ENCODE peak calls at places on chromosomes 11 and 22, in seven cellular contexts. One of them, this sample, is unnamed. For H3K27me3, the result is how much of the 10 kb centered on the place peaks cover.

GRCh38 chr22:19495562-19496323 is 16.0 kb downstream of the CDC45 start:
- DNase-seq in CD8-positive, alpha-beta T cell: no peak
- DNase-seq in CD4-positive, alpha-beta T cell: no peak
- DNase-seq in RWPE2: no peak
- DNase-seq in keratinocyte: no peak
- DNase-seq in heart right ventricle: no peak
- DNase-seq in colonic mucosa: no peak
- DNase-seq in this sample: no peak

GRCh38 chr11:20966489-20966888 is 297.1 kb downstream of the NELL1 start:
- DNase-seq in CD8-positive, alpha-beta T cell: no peak
- DNase-seq in CD4-positive, alpha-beta T cell: no peak
- DNase-seq in RWPE2: no peak
- DNase-seq in keratinocyte: no peak
- DNase-seq in heart right ventricle: no peak
- DNase-seq in colonic mucosa: no peak
- DNase-seq in this sample: no peak

GRCh38 chr11:119584193-119585037 is 144.6 kb downstream of the NECTIN1 start:
- DNase-seq in CD8-positive, alpha-beta T cell: no peak
- DNase-seq in CD4-positive, alpha-beta T cell: no peak
- DNase-seq in RWPE2: no peak
- DNase-seq in keratinocyte: no peak
- DNase-seq in heart right ventricle: no peak
- DNase-seq in colonic mucosa: peak
- DNase-seq in this sample: peak

GRCh38 chr11:82012276-82012675 is 721.4 kb downstream of the FAM181B start:
- DNase-seq in CD8-positive, alpha-beta T cell: no peak
- DNase-seq in CD4-positive, alpha-beta T cell: no peak
- DNase-seq in RWPE2: no peak
- DNase-seq in keratinocyte: no peak
- DNase-seq in heart right ventricle: no peak
- DNase-seq in colonic mucosa: no peak
- DNase-seq in this sample: peak

GRCh38 chr11:88293931-88294330 is 43.6 kb downstream of the CTSC start:
- DNase-seq in CD8-positive, alpha-beta T cell: no peak
- DNase-seq in CD4-positive, alpha-beta T cell: no peak
- DNase-seq in RWPE2: no peak
- DNase-seq in keratinocyte: no peak
- DNase-seq in heart right ventricle: no peak
- DNase-seq in colonic mucosa: no peak
- DNase-seq in this sample: no peak

GRCh38 chr22:33579448-33580093 is 340.7 kb downstream of the LARGE1 start:
- DNase-seq in CD8-positive, alpha-beta T cell: no peak
- DNase-seq in CD4-positive, alpha-beta T cell: no peak
- DNase-seq in RWPE2: no peak
- DNase-seq in keratinocyte: no peak
- DNase-seq in heart right ventricle: peak
- DNase-seq in colonic mucosa: peak
- DNase-seq in this sample: no peak

GRCh38 chr11:62816567-62816966 is 11.3 kb upstream of the NXF1 start:
- DNase-seq in CD8-positive, alpha-beta T cell: no peak
- DNase-seq in CD4-positive, alpha-beta T cell: no peak
- DNase-seq in RWPE2: no peak
- DNase-seq in keratinocyte: no peak
- DNase-seq in heart right ventricle: no peak
- DNase-seq in colonic mucosa: no peak
- DNase-seq in this sample: no peak

GRCh38 chr11:121895919-121896318 is 220.1 kb downstream of the BLID start:
- DNase-seq in CD8-positive, alpha-beta T cell: no peak
- DNase-seq in CD4-positive, alpha-beta T cell: no peak
- DNase-seq in RWPE2: no peak
- DNase-seq in keratinocyte: no peak
- DNase-seq in heart right ventricle: no peak
- DNase-seq in colonic mucosa: no peak
- DNase-seq in this sample: no peak

GRCh38 chr11:1541474-1542204 is 30.4 kb downstream of the DUSP8 start:
- DNase-seq in CD8-positive, alpha-beta T cell: no peak
- DNase-seq in CD4-positive, alpha-beta T cell: no peak
- DNase-seq in RWPE2: no peak
- DNase-seq in keratinocyte: no peak
- DNase-seq in heart right ventricle: no peak
- DNase-seq in colonic mucosa: no peak
- DNase-seq in this sample: no peak

GRCh38 chr11:130315354-130315970 is 745 bp upstream of the ZBTB44 start:
- DNase-seq in CD8-positive, alpha-beta T cell: peak
- DNase-seq in CD4-positive, alpha-beta T cell: peak
- DNase-seq in RWPE2: no peak
- DNase-seq in keratinocyte: no peak
- DNase-seq in heart right ventricle: peak
- DNase-seq in colonic mucosa: peak
- DNase-seq in this sample: no peak

GRCh38 chr11:93648168-93648567 is 13.3 kb upstream of the CEP295 start:
- DNase-seq in CD8-positive, alpha-beta T cell: no peak
- DNase-seq in CD4-positive, alpha-beta T cell: no peak
- DNase-seq in RWPE2: no peak
- DNase-seq in keratinocyte: no peak
- DNase-seq in heart right ventricle: no peak
- DNase-seq in colonic mucosa: no peak
- DNase-seq in this sample: no peak

GRCh38 chr11:66126808-66127555 is 56.9 kb downstream of the PACS1 start:
- DNase-seq in CD8-positive, alpha-beta T cell: peak
- DNase-seq in CD4-positive, alpha-beta T cell: peak
- DNase-seq in RWPE2: no peak
- DNase-seq in keratinocyte: peak
- DNase-seq in heart right ventricle: peak
- DNase-seq in colonic mucosa: peak
- DNase-seq in this sample: peak

GRCh38 chr11:7545611-7546010 is 31.8 kb downstream of the PPFIBP2 start:
- DNase-seq in CD8-positive, alpha-beta T cell: no peak
- DNase-seq in CD4-positive, alpha-beta T cell: no peak
- DNase-seq in RWPE2: no peak
- DNase-seq in keratinocyte: no peak
- DNase-seq in heart right ventricle: no peak
- DNase-seq in colonic mucosa: no peak
- DNase-seq in this sample: no peak

GRCh38 chr22:50201191-50202129 is 649 bp downstream of the SELENOO start:
- DNase-seq in CD8-positive, alpha-beta T cell: no peak
- DNase-seq in CD4-positive, alpha-beta T cell: no peak
- DNase-seq in RWPE2: no peak
- DNase-seq in keratinocyte: no peak
- DNase-seq in heart right ventricle: no peak
- DNase-seq in colonic mucosa: peak
- DNase-seq in this sample: no peak

GRCh38 chr11:45313211-45313865 is 27.2 kb upstream of the SYT13 start:
- DNase-seq in CD8-positive, alpha-beta T cell: no peak
- DNase-seq in CD4-positive, alpha-beta T cell: no peak
- DNase-seq in RWPE2: no peak
- DNase-seq in keratinocyte: no peak
- DNase-seq in heart right ventricle: no peak
- DNase-seq in colonic mucosa: no peak
- DNase-seq in this sample: no peak

GRCh38 chr11:112889446-112889845 is 71.8 kb upstream of the NCAM1 start:
- DNase-seq in CD8-positive, alpha-beta T cell: no peak
- DNase-seq in CD4-positive, alpha-beta T cell: no peak
- DNase-seq in RWPE2: no peak
- DNase-seq in keratinocyte: no peak
- DNase-seq in heart right ventricle: no peak
- DNase-seq in colonic mucosa: no peak
- DNase-seq in this sample: no peak

DNA sequence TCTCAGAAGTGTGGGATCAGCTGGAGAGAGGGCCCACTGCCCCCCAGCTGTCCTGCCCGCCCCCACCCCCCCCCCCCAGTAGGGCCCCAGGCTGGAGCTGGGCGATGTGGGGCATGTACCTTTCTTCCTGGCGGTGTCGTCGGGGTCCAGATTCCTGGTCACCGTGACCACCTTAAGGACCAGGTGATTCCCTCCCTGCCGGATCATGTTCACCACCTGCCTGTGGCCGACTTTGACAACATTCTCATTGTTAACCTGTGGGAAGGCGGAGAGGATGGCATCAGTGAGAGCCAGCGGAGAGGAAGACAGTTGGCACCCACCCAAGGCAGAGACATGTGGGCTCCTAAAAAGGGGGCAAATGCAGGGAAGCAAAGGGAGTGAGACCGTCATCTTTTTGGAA is 104.3 kb downstream of the CTTN start:
- DNase-seq in CD8-positive, alpha-beta T cell: no peak
- DNase-seq in CD4-positive, alpha-beta T cell: no peak
- DNase-seq in RWPE2: peak
- DNase-seq in keratinocyte: no peak
- DNase-seq in heart right ventricle: no peak
- DNase-seq in colonic mucosa: no peak
- DNase-seq in this sample: no peak
- H3K27me3 ChIP-seq in CD8-positive, alpha-beta T cell: under half
- H3K27me3 ChIP-seq in CD4-positive, alpha-beta T cell: under half
- H3K27me3 ChIP-seq in RWPE2: under half
- H3K27me3 ChIP-seq in keratinocyte: under half
- H3K27me3 ChIP-seq in heart right ventricle: under half
- H3K27me3 ChIP-seq in colonic mucosa: under half
- H3K27me3 ChIP-seq in this sample: under half

GRCh38 chr11:126768702-126769101 is 231.9 kb downstream of the KIRREL3 start:
- DNase-seq in CD8-positive, alpha-beta T cell: no peak
- DNase-seq in CD4-positive, alpha-beta T cell: no peak
- DNase-seq in RWPE2: no peak
- DNase-seq in keratinocyte: no peak
- DNase-seq in heart right ventricle: no peak
- DNase-seq in colonic mucosa: no peak
- DNase-seq in this sample: no peak

GRCh38 chr11:126765196-126765595 is 235.4 kb downstream of the KIRREL3 start:
- DNase-seq in CD8-positive, alpha-beta T cell: no peak
- DNase-seq in CD4-positive, alpha-beta T cell: no peak
- DNase-seq in RWPE2: no peak
- DNase-seq in keratinocyte: no peak
- DNase-seq in heart right ventricle: no peak
- DNase-seq in colonic mucosa: no peak
- DNase-seq in this sample: no peak

GRCh38 chr11:126766425-126766824 is 234.1 kb downstream of the KIRREL3 start:
- DNase-seq in CD8-positive, alpha-beta T cell: no peak
- DNase-seq in CD4-positive, alpha-beta T cell: no peak
- DNase-seq in RWPE2: no peak
- DNase-seq in keratinocyte: no peak
- DNase-seq in heart right ventricle: no peak
- DNase-seq in colonic mucosa: peak
- DNase-seq in this sample: no peak

DNA sequence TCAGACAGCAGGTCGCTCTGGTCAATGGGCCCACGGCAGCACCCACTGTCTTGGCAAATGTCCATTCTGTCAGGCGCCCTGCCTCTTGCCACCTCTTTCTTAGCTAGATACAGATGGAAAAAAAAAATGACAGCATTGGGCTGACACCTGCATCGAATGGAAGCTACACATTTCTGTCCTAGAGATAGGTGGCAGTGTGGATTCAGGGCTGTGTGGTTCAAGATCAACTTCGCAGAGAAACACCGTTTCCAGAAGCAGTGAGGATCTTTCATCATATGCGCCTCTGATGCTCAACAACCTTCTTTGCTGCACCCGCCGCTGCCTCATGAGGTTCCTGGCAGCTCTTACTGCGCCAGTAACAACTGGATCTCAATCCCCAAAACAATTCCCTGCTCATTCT is 236.3 kb downstream of the KIRREL3 start:
- DNase-seq in CD8-positive, alpha-beta T cell: no peak
- DNase-seq in CD4-positive, alpha-beta T cell: no peak
- DNase-seq in RWPE2: no peak
- DNase-seq in keratinocyte: no peak
- DNase-seq in heart right ventricle: no peak
- DNase-seq in colonic mucosa: no peak
- DNase-seq in this sample: no peak
- TF ChIP-seq CTCF in CD8-positive, alpha-beta T cell: no peak
- TF ChIP-seq CTCF in CD4-positive, alpha-beta T cell: no peak
- TF ChIP-seq CTCF in RWPE2: no peak
- TF ChIP-seq CTCF in keratinocyte: peak
- TF ChIP-seq CTCF in heart right ventricle: no peak
- TF ChIP-seq CTCF in colonic mucosa: no peak
- TF ChIP-seq CTCF in this sample: peak

GRCh38 chr11:9002920-9003572 is 755 bp downstream of the NRIP3 start:
- DNase-seq in CD8-positive, alpha-beta T cell: no peak
- DNase-seq in CD4-positive, alpha-beta T cell: no peak
- DNase-seq in RWPE2: no peak
- DNase-seq in keratinocyte: no peak
- DNase-seq in heart right ventricle: no peak
- DNase-seq in colonic mucosa: no peak
- DNase-seq in this sample: no peak

GRCh38 chr11:9005087-9005486 is 1.3 kb upstream of the NRIP3 start:
- DNase-seq in CD8-positive, alpha-beta T cell: no peak
- DNase-seq in CD4-positive, alpha-beta T cell: no peak
- DNase-seq in RWPE2: no peak
- DNase-seq in keratinocyte: no peak
- DNase-seq in heart right ventricle: no peak
- DNase-seq in colonic mucosa: no peak
- DNase-seq in this sample: no peak

GRCh38 chr11:9001736-9002135 is 2.1 kb downstream of the NRIP3 start:
- DNase-seq in CD8-positive, alpha-beta T cell: no peak
- DNase-seq in CD4-positive, alpha-beta T cell: no peak
- DNase-seq in RWPE2: no peak
- DNase-seq in keratinocyte: peak
- DNase-seq in heart right ventricle: no peak
- DNase-seq in colonic mucosa: no peak
- DNase-seq in this sample: peak

GRCh38 chr11:9003573-9004309 is at the start of gene NRIP3:
- DNase-seq in CD8-positive, alpha-beta T cell: peak
- DNase-seq in CD4-positive, alpha-beta T cell: peak
- DNase-seq in RWPE2: no peak
- DNase-seq in keratinocyte: no peak
- DNase-seq in heart right ventricle: peak
- DNase-seq in colonic mucosa: peak
- DNase-seq in this sample: no peak

GRCh38 chr11:9004310-9004945 is 627 bp upstream of the NRIP3 start:
- DNase-seq in CD8-positive, alpha-beta T cell: no peak
- DNase-seq in CD4-positive, alpha-beta T cell: no peak
- DNase-seq in RWPE2: no peak
- DNase-seq in keratinocyte: no peak
- DNase-seq in heart right ventricle: no peak
- DNase-seq in colonic mucosa: no peak
- DNase-seq in this sample: no peak
- H3K27me3 ChIP-seq in CD8-positive, alpha-beta T cell: under half
- H3K27me3 ChIP-seq in CD4-positive, alpha-beta T cell: under half
- H3K27me3 ChIP-seq in RWPE2: under half
- H3K27me3 ChIP-seq in keratinocyte: half or more
- H3K27me3 ChIP-seq in heart right ventricle: under half
- H3K27me3 ChIP-seq in colonic mucosa: under half
- H3K27me3 ChIP-seq in this sample: under half

GRCh38 chr22:16933924-16934282 is 74.1 kb downstream of the GAB4 start:
- DNase-seq in CD8-positive, alpha-beta T cell: no peak
- DNase-seq in CD4-positive, alpha-beta T cell: no peak
- DNase-seq in RWPE2: no peak
- DNase-seq in keratinocyte: no peak
- DNase-seq in heart right ventricle: no peak
- DNase-seq in colonic mucosa: no peak
- DNase-seq in this sample: no peak

GRCh38 chr22:16933274-16933923 is 74.6 kb downstream of the GAB4 start:
- DNase-seq in CD8-positive, alpha-beta T cell: no peak
- DNase-seq in CD4-positive, alpha-beta T cell: no peak
- DNase-seq in RWPE2: no peak
- DNase-seq in keratinocyte: no peak
- DNase-seq in heart right ventricle: no peak
- DNase-seq in colonic mucosa: no peak
- DNase-seq in this sample: no peak

GRCh38 chr22:16935209-16935608 is 72.8 kb downstream of the GAB4 start:
- DNase-seq in CD8-positive, alpha-beta T cell: no peak
- DNase-seq in CD4-positive, alpha-beta T cell: no peak
- DNase-seq in RWPE2: no peak
- DNase-seq in keratinocyte: no peak
- DNase-seq in heart right ventricle: no peak
- DNase-seq in colonic mucosa: no peak
- DNase-seq in this sample: no peak

GRCh38 chr22:16936625-16937024 is 71.4 kb downstream of the GAB4 start:
- DNase-seq in CD8-positive, alpha-beta T cell: no peak
- DNase-seq in CD4-positive, alpha-beta T cell: no peak
- DNase-seq in RWPE2: no peak
- DNase-seq in keratinocyte: no peak
- DNase-seq in heart right ventricle: no peak
- DNase-seq in colonic mucosa: no peak
- DNase-seq in this sample: no peak

GRCh38 chr22:16932577-16932976 is 75.4 kb downstream of the GAB4 start:
- DNase-seq in CD8-positive, alpha-beta T cell: no peak
- DNase-seq in CD4-positive, alpha-beta T cell: no peak
- DNase-seq in RWPE2: no peak
- DNase-seq in keratinocyte: no peak
- DNase-seq in heart right ventricle: no peak
- DNase-seq in colonic mucosa: no peak
- DNase-seq in this sample: no peak
- TF ChIP-seq CTCF in CD8-positive, alpha-beta T cell: no peak
- TF ChIP-seq CTCF in CD4-positive, alpha-beta T cell: no peak
- TF ChIP-seq CTCF in RWPE2: no peak
- TF ChIP-seq CTCF in keratinocyte: no peak
- TF ChIP-seq CTCF in heart right ventricle: no peak
- TF ChIP-seq CTCF in colonic mucosa: no peak
- TF ChIP-seq CTCF in this sample: no peak